ENCODE peak calls at places on chromosomes 13 and 19, in five cellular contexts. I, P, N, D and Q are unnamed samples.

GRCh38 chr13:30138511-30138910 is 168.8 kb downstream of the KATNAL1 start:
- DNase-seq in I (no peak), P (no peak), N (no peak), D (no peak), Q (no peak)

GRCh38 chr19:1213391-1214286 is 8.1 kb downstream of the STK11 start:
- DNase-seq in I (peak; percentile 41), P (peak; percentile 74), N (no peak), D (peak; percentile 45), Q (no peak)

GRCh38 chr19:49746206-49746958 is 16.7 kb downstream of the TSKS start:
- DNase-seq in I (peak; percentile 26), P (peak; percentile 56), N (peak; percentile 61), D (no peak), Q (no peak)

GRCh38 chr13:95317037-95317989 is 16.1 kb upstream of the ABCC4 start:
- DNase-seq in I (no peak), P (no peak), N (no peak), D (no peak), Q (no peak)

GRCh38 chr19:28960586-28960985 is 252.4 kb downstream of the UQCRFS1 start:
- DNase-seq in I (no peak), P (no peak), N (no peak), D (no peak), Q (no peak)

GRCh38 chr13:49627831-49628652 is at the start of gene ARL11:
- DNase-seq in I (peak; percentile 33), P (peak; percentile 89), N (peak; percentile 44), D (no peak), Q (no peak)

GRCh38 chr19:46373573-46374359 is 26.9 kb downstream of the PPP5C start:
- DNase-seq in I (peak; percentile 98), P (no peak), N (peak; percentile 70), D (peak; percentile 7), Q (peak; percentile 64)

GRCh38 chr13:98977568-98978270 is at the start of gene DOCK9:
- DNase-seq in I (no peak), P (no peak), N (peak; percentile 67), D (peak; percentile 52), Q (no peak)

GRCh38 chr13:110014719-110015118 is 228.3 kb upstream of the IRS2 start:
- DNase-seq in I (no peak), P (peak; percentile 30), N (no peak), D (no peak), Q (no peak)

GRCh38 chr19:20776083-20777076 is at the start of gene ZNF66:
- DNase-seq in I (peak; percentile 97), P (peak; percentile 97), N (peak; percentile 99), D (peak; percentile 91), Q (peak; percentile 91)

GRCh38 chr13:66508153-66508909 is 721.8 kb downstream of the PCDH9 start:
- DNase-seq in I (no peak), P (no peak), N (no peak), D (no peak), Q (no peak)

GRCh38 chr13:79874396-79875360 is 393.7 kb downstream of the NDFIP2 start:
- DNase-seq in I (no peak), P (no peak), N (no peak), D (no peak), Q (no peak)

GRCh38 chr19:17346109-17346671 is 8.8 kb downstream of the GTPBP3 start:
- DNase-seq in I (no peak), P (peak; percentile 82), N (peak; percentile 83), D (peak; percentile 16), Q (peak; percentile 90)

GRCh38 chr13:41075485-41075884 is 14.2 kb downstream of the WBP4 start:
- DNase-seq in I (no peak), P (no peak), N (no peak), D (no peak), Q (no peak)

GRCh38 chr13:99604636-99605035 is 103.4 kb downstream of the TM9SF2 start:
- DNase-seq in I (no peak), P (no peak), N (no peak), D (no peak), Q (no peak)

GRCh38 chr13:92362717-92363116 is 863.9 kb upstream of the GPC6 start:
- DNase-seq in I (no peak), P (no peak), N (peak; percentile 3), D (no peak), Q (peak; percentile 30)

GRCh38 chr19:2867025-2867991 is at the start of gene ZNF556:
- DNase-seq in I (no peak), P (peak; percentile 14), N (no peak), D (no peak), Q (peak; percentile 48)

GRCh38 chr19:31955061-31955460 is 390.3 kb upstream of the ZNF507 start:
- DNase-seq in I (no peak), P (no peak), N (no peak), D (no peak), Q (no peak)

GRCh38 chr13:38473305-38473704 is 123.7 kb downstream of the UFM1 start:
- DNase-seq in I (no peak), P (no peak), N (no peak), D (no peak), Q (no peak)

GRCh38 chr13:27678306-27679040 is 56.8 kb downstream of the POLR1D start:
- DNase-seq in I (no peak), P (no peak), N (no peak), D (no peak), Q (no peak)